ENCODE peak calls at places on chromosome 3, in nine cellular contexts. D is activated CD8-positive, alpha-beta memory T cell treated with anti-CD3 and anti-CD28 coated beads, Interleukin-2, amount 50 U/mL, for 4 hours; Z is NCI-H345; T is T-cell; M is amniotic stem cell; I is neural crest cell; Q is upper lobe of right lung; F is lower lobe of right lung; P is ureter. C is an unnamed sample.

GRCh38 chr3:188901671-188902331 is 270.0 kb upstream of the TPRG1 start:
- DNase-seq in I (no peak), T (no peak), M (no peak), D (no peak), Q (no peak), Z (no peak), P (no peak), F (no peak), C (no peak)

GRCh38 chr3:122515020-122515468 is 305 bp upstream of the KPNA1 start:
- DNase-seq in Q (no peak), T (no peak), D (no peak), M (no peak), P (no peak), I (no peak), F (no peak), Z (no peak), C (no peak)

GRCh38 chr3:181712505-181713299 is 977 bp downstream of the SOX2 start:
- DNase-seq in F (no peak), T (no peak), P (no peak), Q (peak; percentile 61), Z (peak; percentile 57), D (no peak), I (no peak), M (no peak), C (no peak)

GRCh38 chr3:156215751-156216150 is 95.4 kb downstream of the KCNAB1 start:
- DNase-seq in T (no peak), I (no peak), P (no peak), Z (no peak), D (no peak), F (no peak), Q (no peak), M (no peak), C (no peak)

GRCh38 chr3:69535613-69536012 is 149.7 kb upstream of the FRMD4B start:
- DNase-seq in Z (no peak), F (no peak), D (no peak), M (no peak), Q (no peak), I (no peak), T (no peak), P (no peak), C (no peak)

GRCh38 chr3:36852071-36852470 is 87.7 kb upstream of the DCLK3 start:
- DNase-seq in I (no peak), Q (no peak), P (no peak), F (no peak), T (no peak), M (no peak), D (no peak), Z (no peak), C (no peak)

GRCh38 chr3:98809561-98809960 is 46.4 kb downstream of the ST3GAL6 start:
- DNase-seq in I (no peak), Z (no peak), M (no peak), Q (no peak), F (no peak), P (no peak), T (no peak), D (no peak), C (no peak)

GRCh38 chr3:155889212-155889611 is 18.8 kb downstream of the GMPS start:
- DNase-seq in F (no peak), Z (no peak), M (no peak), I (no peak), P (no peak), T (no peak), Q (no peak), D (no peak), C (no peak)

GRCh38 chr3:97981886-97982285 is 9.7 kb upstream of the RIOX2 start:
- DNase-seq in I (no peak), Q (no peak), M (no peak), Z (no peak), P (no peak), D (no peak), F (no peak), T (no peak), C (no peak)

GRCh38 chr3:122265937-122266336 is 59.1 kb upstream of the CSTA start:
- DNase-seq in P (no peak), I (no peak), F (no peak), T (no peak), Z (no peak), Q (no peak), M (no peak), D (no peak), C (no peak)

GRCh38 chr3:43620953-43621405 is 832 bp downstream of the ANO10 start:
- DNase-seq in P (no peak), F (no peak), T (no peak), Z (peak; percentile 3), M (no peak), I (no peak), D (no peak), Q (no peak), C (no peak)

GRCh38 chr3:157204880-157205279 is 44.9 kb upstream of the CCNL1 start:
- DNase-seq in M (no peak), Q (no peak), P (no peak), T (no peak), F (no peak), D (no peak), Z (no peak), I (no peak), C (no peak)

GRCh38 chr3:155535098-155535497 is 209.8 kb downstream of the PLCH1 start:
- DNase-seq in Q (no peak), D (no peak), P (no peak), Z (no peak), I (no peak), T (no peak), M (no peak), F (no peak), C (no peak)

GRCh38 chr3:64717411-64717810 is 29.6 kb upstream of the ADAMTS9 start:
- DNase-seq in Q (no peak), Z (no peak), P (no peak), I (no peak), D (no peak), T (no peak), M (no peak), F (no peak), C (no peak)

GRCh38 chr3:112685956-112686355 is 45.0 kb upstream of the CCDC80 start:
- DNase-seq in D (no peak), I (no peak), P (no peak), M (no peak), F (no peak), Q (no peak), T (no peak), Z (no peak), C (no peak)

GRCh38 chr3:99410789-99411311 is 227.5 kb upstream of the COL8A1 start:
- DNase-seq in Q (no peak), D (no peak), F (no peak), P (no peak), I (no peak), T (no peak), Z (no peak), M (peak; percentile 61), C (no peak)

GRCh38 chr3:59451041-59451763 is 401.4 kb upstream of the CFAP20DC start:
- DNase-seq in Q (no peak), P (no peak), Z (peak; percentile 31), I (no peak), D (peak; percentile 36), T (peak; percentile 71), F (no peak), M (no peak), C (no peak)

GRCh38 chr3:77931272-77932009 is 891.5 kb downstream of the ROBO2 start:
- DNase-seq in D (no peak), P (no peak), F (no peak), Z (peak; percentile 76), Q (no peak), M (no peak), T (no peak), I (no peak), C (peak; percentile 73)

GRCh38 chr3:126370606-126371005 is 13.4 kb upstream of the KLF15 start:
- DNase-seq in T (no peak), F (no peak), M (no peak), Q (peak; percentile 40), P (no peak), Z (no peak), I (no peak), D (no peak), C (no peak)

GRCh38 chr3:99499235-99499798 is 139.1 kb upstream of the COL8A1 start:
- DNase-seq in P (no peak), Q (no peak), F (no peak), Z (no peak), T (no peak), D (no peak), I (peak; percentile 31), M (no peak), C (no peak)

GRCh38 chr3:195154793-195155535 is 116.0 kb downstream of the XXYLT1 start:
- DNase-seq in P (peak; percentile 89), D (no peak), Q (peak; percentile 93), F (peak; percentile 90), T (no peak), I (no peak), M (peak; percentile 37), Z (peak; percentile 97), C (peak; percentile 95)

GRCh38 chr3:11521167-11521566 is 122.5 kb downstream of the VGLL4 start:
- DNase-seq in M (no peak), Z (no peak), P (peak; percentile 38), F (no peak), Q (no peak), T (no peak), I (no peak), D (no peak), C (no peak)

GRCh38 chr3:143337387-143337786 is 217.8 kb downstream of the CHST2 start:
- DNase-seq in T (no peak), F (no peak), M (no peak), Z (no peak), P (no peak), Q (no peak), I (no peak), D (no peak), C (no peak)

GRCh38 chr3:51620543-51620942 is 50.5 kb upstream of the TEX264 start:
- DNase-seq in P (no peak), M (no peak), Z (no peak), D (no peak), Q (no peak), I (no peak), F (no peak), T (no peak), C (no peak)

GRCh38 chr3:123346726-123347125 is 102.2 kb downstream of the ADCY5 start:
- DNase-seq in P (no peak), I (no peak), M (no peak), D (no peak), Z (no peak), T (no peak), F (no peak), Q (peak; percentile 36), C (no peak)

GRCh38 chr3:146241523-146242240 is 9.2 kb downstream of the PLSCR4 start:
- DNase-seq in D (no peak), Z (no peak), Q (no peak), P (no peak), I (no peak), F (no peak), M (no peak), T (no peak), C (no peak)

C was measured in NCI-H1092.